ENCODE peak calls at places on chromosome 22, in seven cellular contexts. I is HCT116, Q is GM23338, L is stomach, Y is sigmoid colon, S is HepG2, D is transverse colon. J is an unnamed sample.
A peak's percentile ranks its signal among the peaks of the same experiment; 100 is the strongest.

GRCh38 chr22:36087784-36088183 is 59.2 kb upstream of the RBFOX2 start:
- DNase-seq in L (no peak), Y (peak; percentile 11), Q (no peak), S (no peak), D (no peak), I (no peak), J (no peak)

GRCh38 chr22:38549106-38549884 is 20.7 kb downstream of the DMC1 start:
- DNase-seq in Y (no peak), I (no peak), D (no peak), L (no peak), S (no peak), Q (no peak), J (no peak)

GRCh38 chr22:32985899-32986772 is 72.0 kb downstream of the SYN3 start:
- DNase-seq in S (peak; percentile 70), Q (peak; percentile 94), I (peak; percentile 57), D (peak; percentile 67), L (peak; percentile 58), Y (peak; percentile 86), J (peak; percentile 85)

GRCh38 chr22:50302564-50302963 is 4.9 kb downstream of the PLXNB2 start:
- DNase-seq in S (no peak), Q (no peak), L (peak; percentile 25), D (no peak), Y (no peak), I (no peak), J (no peak)

GRCh38 chr22:49044091-49044490 is 783.6 kb downstream of the BRD1 start:
- DNase-seq in Y (no peak), S (no peak), D (no peak), Q (no peak), L (no peak), I (no peak), J (no peak)

GRCh38 chr22:36929621-36930020 is 16.2 kb downstream of the CSF2RB start:
- DNase-seq in L (no peak), I (no peak), S (no peak), Q (no peak), D (no peak), Y (peak; percentile 50), J (no peak)

GRCh38 chr22:37291559-37292298 is 9.4 kb downstream of the CYTH4 start:
- DNase-seq in S (no peak), D (no peak), L (no peak), Y (no peak), I (no peak), Q (no peak), J (no peak)

GRCh38 chr22:50215297-50216049 is 14.7 kb downstream of the SELENOO start:
- DNase-seq in D (no peak), Q (no peak), I (no peak), S (no peak), L (no peak), Y (peak; percentile 57), J (no peak)

GRCh38 chr22:49589811-49590210 is 237.9 kb downstream of the BRD1 start:
- DNase-seq in S (no peak), I (no peak), Q (no peak), Y (peak; percentile 47), D (no peak), L (no peak), J (no peak)

GRCh38 chr22:47045691-47046410 is 283.4 kb downstream of the TBC1D22A start:
- DNase-seq in I (no peak), Y (peak; percentile 58), S (no peak), L (no peak), Q (no peak), D (no peak), J (peak; percentile 56)

GRCh38 chr22:37421468-37421877 is 5.8 kb downstream of the ELFN2 start:
- DNase-seq in Y (no peak), D (no peak), S (no peak), I (no peak), Q (no peak), L (no peak), J (no peak)

GRCh38 chr22:39332441-39333064 is 13.1 kb upstream of the RPL3 start:
- DNase-seq in L (peak; percentile 63), Q (no peak), S (no peak), D (no peak), I (no peak), Y (no peak), J (no peak)

GRCh38 chr22:25823276-25823675 is 81.3 kb downstream of the MYO18B start:
- DNase-seq in L (no peak), Y (no peak), I (no peak), D (no peak), S (no peak), Q (no peak), J (no peak)

GRCh38 chr22:37499006-37499707 is 13.0 kb upstream of the MFNG start:
- DNase-seq in L (peak; percentile 59), Q (no peak), S (no peak), Y (no peak), I (no peak), D (no peak), J (no peak)

GRCh38 chr22:48071828-48072227 is 1309.4 kb downstream of the TBC1D22A start:
- DNase-seq in Y (no peak), Q (no peak), D (no peak), L (no peak), I (no peak), S (no peak), J (no peak)

GRCh38 chr22:36136988-36137387 is 23.6 kb downstream of the APOL3 start:
- DNase-seq in L (no peak), D (no peak), S (no peak), I (no peak), Q (no peak), Y (no peak), J (no peak)

GRCh38 chr22:37187891-37188761 is at the start of gene C1QTNF6:
- DNase-seq in Y (peak; percentile 68), S (no peak), I (no peak), L (peak; percentile 43), Q (peak; percentile 79), D (no peak), J (no peak)

GRCh38 chr22:38347944-38348750 is 30.9 kb upstream of the CSNK1E start:
- DNase-seq in Q (no peak), D (peak; percentile 32), I (no peak), S (no peak), L (peak; percentile 17), Y (peak; percentile 50), J (peak; percentile 60)

GRCh38 chr22:22692707-22693530 is 48.5 kb downstream of the GGTLC2 start:
- DNase-seq in L (peak; percentile 75), S (peak; percentile 45), Y (peak; percentile 48), D (peak; percentile 84), Q (peak; percentile 86), I (no peak), J (no peak)

GRCh38 chr22:41360126-41360525 is 21.6 kb upstream of the TEF start:
- DNase-seq in D (no peak), Q (peak; percentile 89), Y (no peak), L (no peak), S (peak; percentile 85), I (no peak), J (no peak)

GRCh38 chr22:38923463-38924196 is 33.8 kb upstream of the APOBEC3A start:
- DNase-seq in I (peak; percentile 91), Q (peak; percentile 62), Y (peak; percentile 93), D (peak; percentile 77), L (peak; percentile 80), S (peak; percentile 88), J (no peak)

GRCh38 chr22:31229402-31230140 is 17.5 kb downstream of the LIMK2 start:
- DNase-seq in Q (peak; percentile 18), I (no peak), Y (peak; percentile 84), D (peak; percentile 78), S (no peak), L (peak; percentile 81), J (no peak)
- H3K27ac ChIP-seq in Q (no peak overlapping the region), I (no peak overlapping the region), Y (peak overlapping the region; percentile 76), D (peak overlapping the region; percentile 90), S (peak overlapping the region; percentile 61), L (peak overlapping the region; percentile 86), J (peak overlapping the region; percentile 52)

DNA sequence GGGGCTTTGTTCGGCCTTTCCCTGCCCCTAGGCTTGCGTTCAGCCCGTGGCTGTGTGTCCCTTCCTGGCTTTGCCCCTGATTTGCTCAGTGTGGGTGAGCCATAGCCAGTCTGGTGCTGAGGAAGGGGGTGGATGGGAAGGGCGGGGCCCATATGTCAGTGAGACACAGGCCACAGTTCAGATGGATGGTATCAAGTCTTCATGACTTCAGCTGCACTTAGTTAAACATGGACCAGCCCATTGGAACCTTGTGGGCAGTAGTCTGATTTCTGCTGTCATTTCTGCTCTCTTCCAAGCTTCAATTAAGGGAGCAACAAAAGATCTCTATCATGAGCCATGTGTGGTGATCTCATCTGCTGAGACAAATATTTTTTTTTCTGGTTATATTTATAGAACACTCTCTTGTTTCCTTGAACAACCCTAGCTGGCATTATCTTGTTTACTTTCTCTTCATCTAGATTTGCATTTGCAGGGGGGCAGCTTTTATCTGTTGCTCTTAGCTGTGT is 21.6 kb upstream of the PEX26 start:
- DNase-seq in S (peak; percentile 77), Q (no peak), D (peak; percentile 57), Y (no peak), L (no peak), I (no peak), J (no peak)
- TF ChIP-seq POLR2AphosphoS5 in S (no peak), Q (no peak), D (peak; percentile 10), Y (no peak), L (no peak), I (no peak), J (no peak)

GRCh38 chr22:44761025-44761424 is 8.7 kb downstream of the ARHGAP8 start:
- DNase-seq in Y (no peak), D (no peak), Q (no peak), S (no peak), I (no peak), L (no peak), J (no peak)

GRCh38 chr22:44758970-44759365 is 6.6 kb downstream of the ARHGAP8 start:
- DNase-seq in L (no peak), S (no peak), Y (no peak), I (no peak), D (no peak), Q (no peak), J (no peak)

GRCh38 chr22:44755956-44756361 is 3.6 kb downstream of the ARHGAP8 start:
- DNase-seq in D (peak; percentile 71), S (no peak), Y (no peak), Q (peak; percentile 78), L (peak; percentile 71), I (peak; percentile 40), J (no peak)

GRCh38 chr22:44759430-44760310 is 7.3 kb downstream of the ARHGAP8 start:
- DNase-seq in D (no peak), Q (no peak), I (no peak), Y (no peak), S (no peak), L (no peak), J (no peak)

DNA sequence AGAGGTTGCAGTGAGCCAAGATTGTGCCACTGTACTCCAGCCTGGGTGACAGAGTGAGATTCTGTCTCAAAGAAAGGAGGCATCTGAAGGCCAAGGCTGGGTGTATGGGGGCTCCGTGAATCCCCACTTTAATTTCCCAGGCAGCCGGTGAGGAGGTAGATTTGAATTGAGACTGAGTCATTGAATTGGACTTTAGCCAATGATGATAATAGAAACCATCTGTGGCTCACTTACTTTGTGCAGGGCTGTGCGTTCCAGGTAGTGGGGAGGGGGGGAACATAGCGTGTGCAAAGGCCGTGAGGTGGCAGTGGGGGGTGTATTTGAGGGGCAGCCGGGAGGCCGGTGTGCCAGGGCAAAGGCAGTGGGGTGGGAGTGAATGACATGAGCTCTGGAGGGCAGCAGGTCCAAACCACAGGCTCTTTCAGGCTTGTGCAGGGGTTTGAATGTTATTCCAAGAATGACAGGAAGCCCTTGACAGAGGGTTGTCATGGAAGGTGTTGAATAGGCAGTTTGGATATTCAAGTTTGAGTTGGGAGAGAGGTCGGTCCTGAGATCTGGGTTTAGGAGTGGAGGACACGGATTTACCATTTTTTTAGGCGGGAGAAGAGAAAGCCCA is 6.1 kb downstream of the ARHGAP8 start:
- DNase-seq in D (no peak), Y (no peak), Q (no peak), S (no peak), L (no peak), I (no peak), J (no peak)
- H3K27ac ChIP-seq in D (peak overlapping the region; percentile 34), Y (no peak overlapping the region), Q (no peak overlapping the region), S (no peak overlapping the region), L (no peak overlapping the region), I (peak overlapping the region; percentile 22), J (no peak overlapping the region)

GRCh38 chr22:19730662-19731360 is 7.5 kb downstream of the GP1BB start:
- DNase-seq in I (peak; percentile 50), Q (peak; percentile 87), S (peak; percentile 78), L (peak; percentile 84), D (peak; percentile 80), Y (peak; percentile 90), J (peak; percentile 90)
- TF ChIP-seq POLR2AphosphoS5 in I (no peak), Q (no peak), S (no peak), L (no peak), D (no peak), Y (no peak), J (no peak)